ENCODE peak calls at places on chromosomes 6 and 20, in seven cellular contexts. B is brain microvascular endothelial cell; E is IMR-90; N is cardiac septum; U is activated T-cell treated with anti-CD3 and anti-CD28 coated beads, Interleukin-2, amount 50 U/mL, for 48 hours; R is activated CD4-positive, alpha-beta T cell treated with anti-CD3 and anti-CD28 coated beads, Interleukin-2, amount 50 U/mL, for 4 hours; D is NCI-H526. A is an unnamed sample.

GRCh38 chr6:5318617-5319016 is 57.3 kb downstream of the FARS2 start:
- DNase-seq in B (no peak), E (no peak), N (no peak), U (no peak), R (no peak), D (no peak), A (no peak)

GRCh38 chr6:161238076-161238869 is 35.6 kb downstream of the AGPAT4 start:
- DNase-seq in B (no peak), E (peak), N (no peak), U (no peak), R (no peak), D (no peak), A (no peak)

GRCh38 chr6:53466257-53466656 is 78.6 kb downstream of the GCLC start:
- DNase-seq in B (no peak), E (peak), N (no peak), U (no peak), R (no peak), D (no peak), A (no peak)

GRCh38 chr6:66478705-66479104 is 771.7 kb upstream of the EYS start:
- DNase-seq in B (no peak), E (no peak), N (no peak), U (no peak), R (no peak), D (no peak), A (no peak)

GRCh38 chr6:71460933-71461332 is 172.3 kb downstream of the OGFRL1 start:
- DNase-seq in B (no peak), E (peak), N (no peak), U (no peak), R (no peak), D (no peak), A (no peak)

GRCh38 chr6:39280247-39280731 is 33.9 kb downstream of the KCNK17 start:
- DNase-seq in B (peak), E (no peak), N (no peak), U (no peak), R (no peak), D (no peak), A (no peak)

GRCh38 chr6:23498013-23498412 is 628.0 kb upstream of the NRSN1 start:
- DNase-seq in B (peak), E (peak), N (no peak), U (no peak), R (no peak), D (no peak), A (no peak)

GRCh38 chr20:41308290-41308691 is 9.2 kb downstream of the ZHX3 start:
- DNase-seq in B (peak), E (peak), N (no peak), U (no peak), R (no peak), D (no peak), A (no peak)

GRCh38 chr20:44112456-44112855 is 74.5 kb downstream of the JPH2 start:
- DNase-seq in B (no peak), E (no peak), N (no peak), U (no peak), R (no peak), D (no peak), A (no peak)

GRCh38 chr6:159908940-159909339 is 18.2 kb downstream of the MAS1 start:
- DNase-seq in B (no peak), E (no peak), N (no peak), U (no peak), R (no peak), D (no peak), A (no peak)

GRCh38 chr6:131755597-131755996 is 44.8 kb upstream of the CTAGE9 start:
- DNase-seq in B (peak), E (peak), N (no peak), U (no peak), R (no peak), D (no peak), A (no peak)

GRCh38 chr6:81166770-81167169 is 585.7 kb downstream of the TENT5A start:
- DNase-seq in B (peak), E (peak), N (no peak), U (no peak), R (no peak), D (no peak), A (no peak)

GRCh38 chr6:105038259-105038658 is 81.4 kb downstream of the LIN28B start:
- DNase-seq in B (no peak), E (no peak), N (no peak), U (no peak), R (no peak), D (no peak), A (no peak)

GRCh38 chr6:89853068-89853467 is 23.4 kb downstream of the CASP8AP2 start:
- DNase-seq in B (peak), E (peak), N (no peak), U (no peak), R (no peak), D (no peak), A (no peak)

GRCh38 chr20:38196592-38196991 is 31.5 kb upstream of the TGM2 start:
- DNase-seq in B (no peak), E (peak), N (peak), U (no peak), R (no peak), D (no peak), A (no peak)

GRCh38 chr6:116217069-116217468 is 36.8 kb downstream of the TSPYL4 start:
- DNase-seq in B (no peak), E (peak), N (no peak), U (no peak), R (no peak), D (peak), A (no peak)

GRCh38 chr6:110287462-110288341 is 70.4 kb downstream of the METTL24 start:
- DNase-seq in B (no peak), E (no peak), N (no peak), U (no peak), R (no peak), D (no peak), A (no peak)

GRCh38 chr20:25000268-25000801 is 7.8 kb upstream of the APMAP start:
- DNase-seq in B (peak), E (peak), N (peak), U (no peak), R (no peak), D (no peak), A (no peak)

GRCh38 chr6:130997061-130997753 is 65.8 kb downstream of the EPB41L2 start:
- DNase-seq in B (no peak), E (peak), N (no peak), U (no peak), R (no peak), D (no peak), A (peak)

GRCh38 chr6:105300090-105300489 is 102.8 kb downstream of the PREP start:
- DNase-seq in B (no peak), E (peak), N (no peak), U (no peak), R (no peak), D (no peak), A (no peak)

GRCh38 chr6:99614430-99615161 is 8.0 kb downstream of the PRDM13 start:
- DNase-seq in B (no peak), E (no peak), N (no peak), U (peak), R (no peak), D (peak), A (no peak)

GRCh38 chr20:10172998-10173655 is 45.5 kb upstream of the SNAP25 start:
- DNase-seq in B (no peak), E (no peak), N (no peak), U (no peak), R (no peak), D (no peak), A (no peak)

GRCh38 chr6:109236140-109237081 is 141.1 kb downstream of the CEP57L1 start:
- DNase-seq in B (no peak), E (no peak), N (no peak), U (peak), R (no peak), D (peak), A (peak)